ENCODE peak calls at places on chromosomes 16 and 17, in ten cellular contexts. U is ascending aorta; X is A549; J is DMS 273 treated with DMSO at 0.1 percent for 48 hours; L is EH; Y is nephron progenitor cell; I is cardiac septum; G is amygdala; N is NCI-H1436; E is stimulated activated CD4-positive, alpha-beta T cell treated with anti-CD3 and anti-CD28 coated beads, Interleukin-2, amount 100 ng/mL, for 48 hours. S is an unnamed sample.

GRCh38 chr17:68048996-68049395 is 13.5 kb downstream of the KPNA2 start:
- DNase-seq in U (no peak), X (no peak), J (peak), L (peak), Y (no peak), I (no peak), G (no peak), N (no peak), E (no peak), S (no peak)

GRCh38 chr16:17019366-17019765 is 451.4 kb downstream of the XYLT1 start:
- DNase-seq in U (no peak), X (no peak), J (no peak), L (no peak), Y (no peak), I (no peak), G (no peak), N (no peak), E (no peak), S (no peak)

GRCh38 chr16:27389272-27389961 is 12.6 kb upstream of the IL21R start:
- DNase-seq in U (no peak), X (no peak), J (no peak), L (no peak), Y (no peak), I (no peak), G (no peak), N (no peak), E (no peak), S (no peak)

GRCh38 chr17:37821025-37821713 is 76.3 kb upstream of the HNF1B start:
- DNase-seq in U (no peak), X (no peak), J (no peak), L (peak), Y (no peak), I (no peak), G (no peak), N (no peak), E (no peak), S (no peak)

GRCh38 chr16:19717319-19717718 is 708 bp downstream of the KNOP1 start:
- DNase-seq in U (no peak), X (peak), J (no peak), L (no peak), Y (no peak), I (peak), G (no peak), N (no peak), E (no peak), S (no peak)

GRCh38 chr17:76578376-76578775 is 7.3 kb downstream of the ST6GALNAC2 start:
- DNase-seq in U (no peak), X (no peak), J (no peak), L (peak), Y (no peak), I (no peak), G (no peak), N (no peak), E (no peak), S (no peak)

GRCh38 chr17:44187131-44187899 is 543 bp downstream of the TMUB2 start:
- DNase-seq in U (no peak), X (no peak), J (no peak), L (peak), Y (no peak), I (no peak), G (no peak), N (peak), E (no peak), S (no peak)

GRCh38 chr17:82213251-82214011 is 789 bp upstream of the CCDC57 start:
- DNase-seq in U (no peak), X (peak), J (peak), L (peak), Y (peak), I (no peak), G (peak), N (no peak), E (peak), S (peak)

GRCh38 chr16:10866196-10866976 is 10.6 kb upstream of the CIITA start:
- DNase-seq in U (no peak), X (no peak), J (no peak), L (no peak), Y (no peak), I (no peak), G (peak), N (no peak), E (no peak), S (no peak)

GRCh38 chr17:70110443-70110880 is 35.4 kb downstream of the KCNJ16 start:
- DNase-seq in U (no peak), X (no peak), J (no peak), L (no peak), Y (no peak), I (no peak), G (no peak), N (no peak), E (no peak), S (no peak)

GRCh38 chr16:28495098-28495793 is 803 bp downstream of the APOBR start:
- DNase-seq in U (no peak), X (no peak), J (no peak), L (no peak), Y (no peak), I (no peak), G (no peak), N (no peak), E (no peak), S (no peak)

GRCh38 chr16:495127-495748 is 32.3 kb upstream of the CAPN15 start:
- DNase-seq in U (no peak), X (peak), J (peak), L (peak), Y (no peak), I (no peak), G (no peak), N (peak), E (no peak), S (no peak)

GRCh38 chr16:66634527-66635196 is 30.2 kb downstream of the CMTM3 start:
- DNase-seq in U (no peak), X (no peak), J (no peak), L (no peak), Y (no peak), I (no peak), G (no peak), N (no peak), E (no peak), S (no peak)

GRCh38 chr16:57537596-57538234 is 1.3 kb upstream of the CCDC102A start:
- DNase-seq in U (no peak), X (no peak), J (no peak), L (no peak), Y (no peak), I (peak), G (no peak), N (no peak), E (no peak), S (no peak)

GRCh38 chr17:80024206-80024972 is 11.3 kb downstream of the TBC1D16 start:
- DNase-seq in U (no peak), X (no peak), J (no peak), L (no peak), Y (no peak), I (no peak), G (no peak), N (no peak), E (no peak), S (no peak)

GRCh38 chr16:11379420-11379819 is 34.2 kb downstream of the RMI2 start:
- DNase-seq in U (no peak), X (no peak), J (no peak), L (no peak), Y (no peak), I (peak), G (no peak), N (no peak), E (peak), S (no peak)

S was measured in NCI-H446 treated with DMSO at 0.1 percent for 48 hours.